ENCODE peak calls at places on chromosomes 7 and 10, in six cellular contexts. Q is prostate gland, N is uterus, L is gastrocnemius medialis, F is transverse colon, C is IMR-90. A is an unnamed sample.

GRCh38 chr10:1651280-1651975 is 85.9 kb downstream of the ADARB2 start:
- DNase-seq in Q (no peak), N (no peak), L (no peak), F (no peak), C (no peak), A (no peak)

GRCh38 chr10:119253433-119254174 is 46.2 kb downstream of the GRK5 start:
- DNase-seq in Q (no peak), N (peak; percentile 89), L (peak; percentile 71), F (peak; percentile 42), C (peak; percentile 96), A (no peak)

GRCh38 chr7:63044721-63045120 is 953.9 kb upstream of the ZNF722 start:
- DNase-seq in Q (no peak), N (no peak), L (no peak), F (no peak), C (no peak), A (no peak)

GRCh38 chr7:54546081-54546985 is 4.2 kb downstream of the VSTM2A start:
- DNase-seq in Q (no peak), N (no peak), L (no peak), F (peak; percentile 28), C (no peak), A (no peak)

GRCh38 chr7:105838273-105839141 is 37.9 kb downstream of the ATXN7L1 start:
- DNase-seq in Q (no peak), N (peak; percentile 37), L (no peak), F (peak; percentile 71), C (peak; percentile 73), A (no peak)

GRCh38 chr7:158616050-158616449 is 28.4 kb upstream of the PTPRN2 start:
- DNase-seq in Q (no peak), N (peak; percentile 28), L (no peak), F (no peak), C (no peak), A (no peak)

GRCh38 chr7:105622114-105622731 is 40.9 kb upstream of the EFCAB10 start:
- DNase-seq in Q (no peak), N (no peak), L (no peak), F (no peak), C (no peak), A (no peak)

GRCh38 chr7:50359995-50360925 is 55.7 kb downstream of the IKZF1 start:
- DNase-seq in Q (no peak), N (no peak), L (no peak), F (peak; percentile 54), C (no peak), A (no peak)

GRCh38 chr10:2049560-2049959 is 312.2 kb upstream of the ADARB2 start:
- DNase-seq in Q (no peak), N (no peak), L (no peak), F (no peak), C (no peak), A (no peak)

GRCh38 chr7:25037325-25037724 is 57.3 kb upstream of the OSBPL3 start:
- DNase-seq in Q (no peak), N (no peak), L (no peak), F (no peak), C (no peak), A (no peak)

GRCh38 chr10:69652857-69653199 is 22.8 kb downstream of the FAM241B start:
- DNase-seq in Q (no peak), N (no peak), L (no peak), F (no peak), C (no peak), A (no peak)

GRCh38 chr10:34033067-34033466 is 698.6 kb upstream of the NRP1 start:
- DNase-seq in Q (no peak), N (no peak), L (no peak), F (no peak), C (no peak), A (no peak)

GRCh38 chr7:157032128-157032527 is 21.7 kb upstream of the MNX1 start:
- DNase-seq in Q (no peak), N (no peak), L (no peak), F (no peak), C (no peak), A (no peak)

GRCh38 chr7:100627238-100627549 is 14.2 kb downstream of the TFR2 start:
- DNase-seq in Q (no peak), N (no peak), L (no peak), F (no peak), C (no peak), A (no peak)

GRCh38 chr10:16819436-16819835 is 2.2 kb upstream of the RSU1 start:
- DNase-seq in Q (no peak), N (no peak), L (no peak), F (no peak), C (no peak), A (no peak)

GRCh38 chr7:28065308-28065707 is 115.3 kb downstream of the JAZF1 start:
- DNase-seq in Q (peak; percentile 40), N (peak; percentile 64), L (no peak), F (no peak), C (peak; percentile 42), A (no peak)

GRCh38 chr10:37634351-37634880 is 223.0 kb downstream of the ZNF248 start:
- DNase-seq in Q (no peak), N (no peak), L (no peak), F (no peak), C (no peak), A (no peak)

GRCh38 chr10:86613905-86614304 is 40.4 kb upstream of the OPN4 start:
- DNase-seq in Q (no peak), N (no peak), L (no peak), F (no peak), C (peak; percentile 42), A (no peak)

GRCh38 chr10:17872191-17873091 is 63.3 kb downstream of the MRC1 start:
- DNase-seq in Q (no peak), N (no peak), L (no peak), F (peak; percentile 16), C (peak; percentile 21), A (no peak)

GRCh38 chr10:78025685-78026364 is 3.5 kb downstream of the POLR3A start:
- DNase-seq in Q (no peak), N (no peak), L (no peak), F (no peak), C (peak; percentile 79), A (no peak)

GRCh38 chr10:102775973-102776669 is 32.4 kb downstream of the WBP1L start:
- DNase-seq in Q (peak; percentile 76), N (peak; percentile 93), L (peak; percentile 97), F (peak; percentile 59), C (peak; percentile 91), A (no peak)

GRCh38 chr7:106964455-106964854 is 80.0 kb upstream of the PRKAR2B start:
- DNase-seq in Q (no peak), N (no peak), L (no peak), F (no peak), C (peak; percentile 11), A (no peak)

GRCh38 chr10:103278424-103278823 is 1.5 kb downstream of the INA start:
- DNase-seq in Q (no peak), N (no peak), L (no peak), F (no peak), C (no peak), A (no peak)

DNA sequence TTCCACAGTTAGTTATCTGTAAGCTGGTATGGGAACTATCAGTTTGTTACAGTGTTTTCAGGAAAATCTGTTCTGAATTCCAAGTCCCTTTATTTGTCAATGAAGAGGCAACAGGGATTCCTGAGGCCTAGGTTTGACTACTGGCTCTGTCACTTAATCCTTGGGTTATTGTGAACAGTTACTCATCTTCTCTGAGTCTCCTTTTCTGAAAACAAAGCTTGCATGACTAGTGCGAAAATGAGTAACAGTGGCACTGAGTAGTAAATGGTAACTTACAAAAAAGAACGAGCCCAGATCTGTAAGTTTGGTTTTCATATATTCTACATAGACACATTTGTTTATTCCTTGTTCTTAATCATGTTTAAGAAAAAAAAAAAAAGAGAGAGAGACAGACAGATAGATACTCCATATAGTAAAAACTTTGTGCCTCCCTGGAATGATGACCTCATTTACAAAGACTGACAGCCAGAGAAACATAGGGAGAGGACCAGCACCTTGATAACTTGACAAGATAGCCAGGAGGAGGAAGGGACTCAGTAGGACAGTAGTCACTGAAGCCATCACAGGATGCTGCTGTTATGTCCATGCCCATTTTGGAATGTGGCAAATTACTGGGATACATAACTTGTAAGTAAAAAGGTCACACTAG is 1.9 kb downstream of the MRPS33 start:
- DNase-seq in Q (no peak), N (no peak), L (no peak), F (no peak), C (peak; percentile 63), A (no peak)
- H3K4me3 ChIP-seq in Q (no peak overlapping the region), N (no peak overlapping the region), L (no peak overlapping the region), F (no peak overlapping the region), C (no peak overlapping the region), A (no peak overlapping the region)

DNA sequence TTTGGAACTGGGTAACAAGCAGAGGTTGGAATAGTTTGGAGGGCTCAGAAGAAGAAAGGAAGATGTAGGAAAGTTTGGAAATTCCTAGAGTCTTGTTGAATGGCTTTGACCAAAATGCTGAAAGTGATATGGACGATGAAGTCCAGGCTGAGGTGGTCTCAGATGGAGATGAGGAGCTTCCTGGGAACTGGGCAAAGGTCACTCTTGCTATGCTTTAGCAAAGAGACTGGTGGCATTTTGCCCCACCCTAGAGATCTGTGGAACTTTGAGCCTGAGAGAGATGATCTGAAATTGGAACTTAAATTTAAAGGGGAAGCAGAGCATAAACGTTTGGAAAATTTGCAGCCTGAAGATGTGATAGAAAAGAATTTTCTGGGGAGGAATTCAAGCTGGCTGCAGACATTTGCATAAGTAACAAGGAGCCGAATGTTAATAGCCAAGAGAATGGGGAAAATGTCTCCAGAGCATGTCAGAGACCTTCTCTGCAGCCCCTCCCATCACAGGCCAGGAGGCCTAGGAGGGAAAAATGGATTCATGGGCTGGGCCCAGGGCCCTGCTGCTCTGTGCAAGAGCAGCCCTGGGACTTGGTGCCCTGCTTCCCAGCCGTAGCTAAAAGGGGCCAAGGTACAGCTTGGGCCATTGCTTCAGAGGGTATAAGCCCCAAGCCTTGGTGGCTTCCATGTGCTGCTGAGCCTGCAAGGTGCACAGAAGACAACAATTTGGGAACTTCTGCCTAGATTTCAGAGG is 3.6 kb downstream of the PDSS1 start:
- DNase-seq in Q (no peak), N (no peak), L (no peak), F (no peak), C (no peak), A (no peak)
- TF ChIP-seq POLR2A in Q (no peak), N (no peak), L (no peak), F (no peak), C (no peak), A (no peak)

GRCh38 chr10:100763043-100763747 is 17.8 kb downstream of the PAX2 start:
- DNase-seq in Q (no peak), N (no peak), L (no peak), F (no peak), C (no peak), A (no peak)
- H3K27me3 ChIP-seq in Q (peaks cover 12% of the 10 kb centered on the region), N (peaks cover 6% of the 10 kb centered on the region), L (peaks cover 28% of the 10 kb centered on the region), F (peaks cover 89% of the 10 kb centered on the region), C (peaks cover 42% of the 10 kb centered on the region), A (peaks cover 6% of the 10 kb centered on the region)

GRCh38 chr10:114404171-114405010 is at the start of gene AFAP1L2:
- DNase-seq in Q (no peak), N (peak; percentile 45), L (no peak), F (peak; percentile 63), C (no peak), A (no peak)
- H3K4me3 ChIP-seq in Q (peak within 1 kb of the TSS; percentile 64), N (peak within 1 kb of the TSS; percentile 79), L (peak within 1 kb of the TSS; percentile 55), F (peak within 1 kb of the TSS; percentile 51), C (peak within 1 kb of the TSS; percentile 27), A (peak within 1 kb of the TSS; percentile 67)

A was measured in esophagus squamous epithelium.